ENCODE peak calls at places on chromosomes 1 and 21, in four cellular contexts. F is body of pancreas; X is CD8-positive, alpha-beta memory T cell; M is astrocyte of the spinal cord. A is an unnamed sample.

GRCh38 chr1:39652534-39652933 is 13.1 kb upstream of the HEYL start:
- DNase-seq in F (no peak), X (no peak), M (no peak), A (no peak)

GRCh38 chr1:204128964-204129896 is 22.6 kb downstream of the ETNK2 start:
- DNase-seq in F (peak; percentile 82), X (peak; percentile 58), M (peak; percentile 55), A (peak; percentile 22)

GRCh38 chr1:226682841-226683800 is 56.0 kb downstream of the ITPKB start:
- DNase-seq in F (no peak), X (peak; percentile 47), M (no peak), A (no peak)

GRCh38 chr1:44377925-44378784 is 23.1 kb upstream of the ERI3 start:
- DNase-seq in F (peak; percentile 49), X (peak; percentile 11), M (peak; percentile 46), A (peak; percentile 42)

GRCh38 chr21:33894736-33895288 is 20.8 kb downstream of the ATP5PO start:
- DNase-seq in F (peak; percentile 60), X (no peak), M (peak; percentile 88), A (peak; percentile 83)

GRCh38 chr1:9990944-9991343 is 6.1 kb upstream of the RBP7 start:
- DNase-seq in F (peak; percentile 17), X (no peak), M (no peak), A (no peak)

GRCh38 chr21:45973475-45974072 is 8.0 kb upstream of the COL6A1 start:
- DNase-seq in F (peak; percentile 73), X (peak; percentile 70), M (peak; percentile 90), A (peak; percentile 86)

GRCh38 chr1:18932387-18932786 is 24.1 kb downstream of the IFFO2 start:
- DNase-seq in F (no peak), X (no peak), M (no peak), A (no peak)

GRCh38 chr1:197471248-197472035 is 203.4 kb downstream of the CRB1 start:
- DNase-seq in F (no peak), X (no peak), M (peak; percentile 31), A (no peak)

GRCh38 chr1:6614019-6614952 is 755 bp downstream of the PHF13 start:
- DNase-seq in F (peak; percentile 48), X (peak; percentile 56), M (no peak), A (no peak)

GRCh38 chr1:156625436-156626078 is 6.3 kb downstream of the HAPLN2 start:
- DNase-seq in F (peak; percentile 54), X (peak; percentile 59), M (peak; percentile 40), A (peak; percentile 39)

GRCh38 chr1:26999440-26999987 is 6.0 kb downstream of the TRNP1 start:
- DNase-seq in F (peak; percentile 83), X (no peak), M (peak; percentile 96), A (no peak)

GRCh38 chr1:103960045-103960444 is 210.3 kb downstream of the AMY1C start:
- DNase-seq in F (no peak), X (no peak), M (no peak), A (no peak)

GRCh38 chr1:182309631-182310351 is 81.8 kb downstream of the GLUL start:
- DNase-seq in F (no peak), X (no peak), M (no peak), A (no peak)

GRCh38 chr1:153912349-153912748 is 10.4 kb downstream of the GATAD2B start:
- DNase-seq in F (no peak), X (no peak), M (no peak), A (no peak)

GRCh38 chr21:33198346-33199135 is 31.2 kb upstream of the IFNAR2 start:
- DNase-seq in F (peak; percentile 33), X (no peak), M (no peak), A (no peak)

GRCh38 chr21:33396966-33397365 is 6.2 kb upstream of the IFNGR2 start:
- DNase-seq in F (no peak), X (no peak), M (peak; percentile 86), A (no peak)

GRCh38 chr21:37231671-37232070 is 35.5 kb downstream of the VPS26C start:
- DNase-seq in F (no peak), X (no peak), M (no peak), A (no peak)

GRCh38 chr1:72845342-72845741 is 563.0 kb upstream of the NEGR1 start:
- DNase-seq in F (no peak), X (no peak), M (peak; percentile 28), A (no peak)

GRCh38 chr1:212595787-212596714 is 12.5 kb upstream of the ATF3 start:
- DNase-seq in F (no peak), X (no peak), M (peak; percentile 97), A (peak; percentile 72)

GRCh38 chr1:185864889-185865288 is 130.7 kb downstream of the HMCN1 start:
- DNase-seq in F (no peak), X (no peak), M (peak; percentile 89), A (no peak)

GRCh38 chr1:170494369-170494768 is 37.6 kb upstream of the GORAB start:
- DNase-seq in F (peak; percentile 27), X (no peak), M (peak; percentile 78), A (peak; percentile 67)

GRCh38 chr1:161192476-161193465 is 6.1 kb downstream of the ADAMTS4 start:
- DNase-seq in F (peak; percentile 72), X (peak; percentile 49), M (peak; percentile 65), A (peak; percentile 67)

GRCh38 chr1:57094749-57095148 is 128.9 kb upstream of the C8B start:
- DNase-seq in F (no peak), X (no peak), M (no peak), A (no peak)

GRCh38 chr21:29678616-29679015 is 261.2 kb downstream of the GRIK1 start:
- DNase-seq in F (no peak), X (no peak), M (peak; percentile 22), A (no peak)

GRCh38 chr1:214967865-214968575 is 114.5 kb upstream of the KCNK2 start:
- DNase-seq in F (no peak), X (no peak), M (no peak), A (no peak)

GRCh38 chr1:62294211-62294610 is 25.0 kb downstream of the KANK4 start:
- DNase-seq in F (no peak), X (no peak), M (peak; percentile 27), A (peak; percentile 36)

GRCh38 chr1:220552672-220553258 is 24.8 kb downstream of the MARK1 start:
- DNase-seq in F (no peak), X (no peak), M (no peak), A (no peak)

GRCh38 chr1:229440821-229441537 is 7.1 kb upstream of the ACTA1 start:
- DNase-seq in F (no peak), X (no peak), M (peak; percentile 84), A (no peak)

DNA sequence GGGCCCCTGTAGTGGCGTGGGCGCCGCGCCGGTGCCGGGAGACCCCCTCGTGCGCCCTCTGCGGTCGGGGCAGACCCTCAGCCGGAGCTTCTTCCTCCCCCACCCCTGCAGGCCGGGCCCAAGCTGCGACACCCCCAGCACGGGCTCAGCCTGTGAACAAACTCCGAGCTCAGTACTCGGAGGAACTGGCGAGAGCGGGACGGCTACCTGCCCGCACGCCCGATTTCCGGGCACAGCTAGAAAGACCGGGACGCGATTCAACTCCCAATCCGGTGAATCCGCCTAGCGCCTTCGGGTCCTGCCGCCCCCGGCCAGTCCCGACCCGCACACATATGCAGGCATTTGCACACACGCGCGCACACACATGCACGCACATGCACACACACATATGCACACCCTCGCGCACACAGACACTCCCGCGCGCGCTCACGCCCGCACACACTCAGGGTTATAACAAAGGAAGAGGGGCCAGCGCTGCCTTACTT is 580 bp upstream of the BLACAT1 start:
- DNase-seq in F (no peak), X (no peak), M (no peak), A (no peak)
- H3K4me3 ChIP-seq in F (no peak overlapping the region), X (peak overlapping the region; percentile 39), M (no peak overlapping the region), A (no peak overlapping the region)

DNA sequence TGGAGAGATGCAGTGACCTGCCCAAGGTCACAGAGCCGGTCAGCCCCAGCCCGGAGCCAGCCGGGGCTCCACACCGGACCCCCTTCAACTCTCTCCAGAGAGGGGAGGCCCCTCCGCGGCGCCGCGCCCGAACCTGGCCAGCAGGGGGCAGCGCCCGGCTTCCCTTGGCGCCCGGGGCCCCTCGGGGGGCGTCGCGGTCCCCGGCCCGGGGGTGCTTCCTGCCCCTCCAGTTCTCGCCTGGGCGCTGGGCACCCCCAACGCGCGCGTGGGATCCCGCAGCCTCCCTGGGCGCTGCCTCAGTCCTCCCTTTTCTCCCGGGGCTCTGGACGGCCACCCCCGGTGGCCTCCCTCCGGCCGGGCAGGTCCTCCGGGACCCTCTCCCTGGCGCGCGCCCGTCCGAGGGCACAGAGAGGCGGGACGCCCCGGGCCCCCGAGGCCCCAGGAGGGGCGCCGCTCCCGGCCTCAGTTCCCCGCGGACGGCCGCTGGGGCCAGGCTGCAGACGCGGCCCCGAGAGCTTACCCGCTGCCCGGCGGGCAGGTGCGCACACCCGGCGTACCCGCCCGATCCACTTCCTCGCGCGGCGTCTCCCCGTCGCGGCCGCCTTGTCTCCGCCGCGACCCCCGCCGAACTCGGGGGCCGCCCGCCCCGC is 406 bp downstream of the HTR1D start:
- DNase-seq in F (no peak), X (no peak), M (no peak), A (no peak)
- H3K4me3 ChIP-seq in F (no peak overlapping the region), X (no peak overlapping the region), M (peak overlapping the region; percentile 31), A (no peak overlapping the region)

GRCh38 chr1:25795227-25795626 is 4.8 kb upstream of the SELENON start:
- DNase-seq in F (no peak), X (no peak), M (no peak), A (no peak)
- H3K4me3 ChIP-seq in F (no peak overlapping the region), X (no peak overlapping the region), M (no peak overlapping the region), A (no peak overlapping the region)

DNA sequence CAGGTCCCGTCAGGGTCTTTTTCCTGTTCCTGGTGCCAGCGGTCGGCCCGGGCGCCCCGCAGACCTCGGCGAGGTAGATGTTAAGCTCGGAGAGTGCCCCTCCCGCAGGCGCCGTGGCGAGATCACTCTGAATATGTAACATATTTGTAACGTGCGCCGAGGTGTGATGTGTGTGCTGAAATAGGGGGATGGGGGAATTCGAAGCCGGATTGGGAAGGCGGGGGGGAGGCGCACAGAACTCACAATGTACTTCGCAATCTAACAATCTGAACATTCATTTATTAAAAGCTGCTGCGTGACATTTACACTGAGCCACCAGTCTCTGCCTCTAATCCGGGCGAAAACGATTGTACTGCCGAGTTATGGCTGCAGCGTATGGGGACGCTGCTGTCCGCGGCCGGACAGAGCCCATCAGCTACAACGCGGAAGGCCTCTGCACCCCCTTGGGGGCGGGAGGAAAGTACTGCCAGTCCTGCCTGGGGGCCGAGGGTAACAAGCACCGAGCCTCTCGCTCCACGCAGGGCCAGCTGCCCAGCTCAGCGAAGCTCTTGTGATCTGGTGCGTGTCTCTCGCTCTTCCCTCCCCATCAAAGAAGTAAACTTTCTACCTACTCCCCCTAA is 8.3 kb upstream of the BARHL2 start:
- DNase-seq in F (no peak), X (no peak), M (no peak), A (no peak)
- H3K4me3 ChIP-seq in F (no peak overlapping the region), X (peak overlapping the region; percentile 19), M (no peak overlapping the region), A (peak overlapping the region; percentile 41)

GRCh38 chr1:42423621-42424200 is 32.1 kb downstream of the ZMYND12 start:
- DNase-seq in F (no peak), X (no peak), M (no peak), A (no peak)
- H3K4me3 ChIP-seq in F (no peak overlapping the region), X (no peak overlapping the region), M (no peak overlapping the region), A (no peak overlapping the region)

GRCh38 chr1:109986054-109986444 is 1.5 kb downstream of the AHCYL1 start:
- DNase-seq in F (no peak), X (no peak), M (no peak), A (no peak)

GRCh38 chr1:109983380-109984189 is 980 bp upstream of the AHCYL1 start:
- DNase-seq in F (no peak), X (no peak), M (no peak), A (no peak)

GRCh38 chr1:109985251-109986053 is 887 bp downstream of the AHCYL1 start:
- DNase-seq in F (no peak), X (no peak), M (no peak), A (no peak)

GRCh38 chr1:109984456-109985250 is at the start of gene AHCYL1:
- DNase-seq in F (peak; percentile 100), X (peak; percentile 99), M (peak; percentile 99), A (peak; percentile 97)

GRCh38 chr1:109984190-109984455 is 442 bp upstream of the AHCYL1 start:
- DNase-seq in F (no peak), X (no peak), M (no peak), A (peak; percentile 10)
- H3K4me3 ChIP-seq in F (no peak overlapping the region), X (peak overlapping the region; percentile 75), M (no peak overlapping the region), A (peak overlapping the region; percentile 71)

GRCh38 chr1:30742963-30743559 is 14.5 kb downstream of the LAPTM5 start:
- DNase-seq in F (no peak), X (no peak), M (no peak), A (no peak)
- H3K4me3 ChIP-seq in F (no peak overlapping the region), X (peak overlapping the region; percentile 4), M (no peak overlapping the region), A (no peak overlapping the region)

A was measured in Jurkat, Clone E6-1.